ENCODE peak calls at places on chromosomes 11 and 22, in five cellular contexts. U is right cardiac atrium; T is iPS DF 6.9; Y is activated effector memory CD4-positive, alpha-beta T cell treated with anti-CD3 and anti-CD28 coated beads, Interleukin-2, amount 50 U/mL, for 16 hours; X is head of caudate nucleus. O is an unnamed sample.

GRCh38 chr22:49502126-49502826 is 325.4 kb downstream of the BRD1 start:
- DNase-seq in Y (peak), X (no peak), U (no peak), T (no peak), O (no peak)

GRCh38 chr22:26502688-26503561 is 9.3 kb downstream of the TFIP11 start:
- DNase-seq in T (peak), Y (peak), U (no peak), X (peak), O (no peak)

GRCh38 chr11:94794287-94795168 is 26.4 kb downstream of the AMOTL1 start:
- DNase-seq in Y (no peak), X (no peak), T (no peak), U (peak), O (peak)

GRCh38 chr22:17570851-17571631 is 7.7 kb downstream of the SLC25A18 start:
- DNase-seq in T (no peak), X (peak), U (peak), Y (no peak), O (peak)

GRCh38 chr11:60155928-60156327 is 27.0 kb downstream of the MS4A6A start:
- DNase-seq in X (no peak), U (no peak), Y (no peak), T (no peak), O (no peak)

GRCh38 chr22:36352775-36353507 is 34.8 kb downstream of the MYH9 start:
- DNase-seq in U (peak), T (no peak), X (no peak), Y (peak), O (peak)

GRCh38 chr22:49492756-49493251 is 334.9 kb downstream of the BRD1 start:
- DNase-seq in U (no peak), X (no peak), Y (no peak), T (no peak), O (no peak)

GRCh38 chr11:8917157-8917820 is 6.3 kb downstream of the AKIP1 start:
- DNase-seq in T (no peak), Y (no peak), U (no peak), X (no peak), O (no peak)

GRCh38 chr11:33723238-33723881 is 12.9 kb downstream of the CD59 start:
- DNase-seq in U (no peak), Y (no peak), T (no peak), X (no peak), O (no peak)

GRCh38 chr22:49052560-49052959 is 775.1 kb downstream of the BRD1 start:
- DNase-seq in U (no peak), X (no peak), Y (peak), T (no peak), O (no peak)

GRCh38 chr11:79092791-79093313 is 348.0 kb downstream of the TENM4 start:
- DNase-seq in T (no peak), Y (no peak), U (no peak), X (no peak), O (no peak)

GRCh38 chr11:36000616-36001190 is 56.8 kb downstream of the LDLRAD3 start:
- DNase-seq in U (no peak), T (no peak), Y (no peak), X (no peak), O (no peak)

GRCh38 chr22:45548991-45549736 is 46.5 kb downstream of the FBLN1 start:
- DNase-seq in X (no peak), U (peak), Y (no peak), T (no peak), O (peak)

GRCh38 chr11:65316311-65316978 is 1.8 kb downstream of the CDC42EP2 start:
- DNase-seq in X (no peak), U (peak), T (no peak), Y (no peak), O (peak)

GRCh38 chr11:132310390-132311375 is 940.3 kb downstream of the NTM start:
- DNase-seq in Y (no peak), U (no peak), X (no peak), T (no peak), O (no peak)

GRCh38 chr11:8790964-8791363 is 108.4 kb downstream of the RPL27A start:
- DNase-seq in U (no peak), X (no peak), T (no peak), Y (no peak), O (no peak)

GRCh38 chr22:38881464-38881871 is 9.5 kb upstream of the CBX6 start:
- DNase-seq in X (no peak), U (no peak), T (no peak), Y (peak), O (no peak)

GRCh38 chr22:46462726-46463371 is 74.6 kb downstream of the CELSR1 start:
- DNase-seq in U (no peak), T (no peak), X (no peak), Y (no peak), O (no peak)

GRCh38 chr11:61131186-61131585 is 28.9 kb downstream of the CD5 start:
- DNase-seq in U (no peak), X (no peak), T (no peak), Y (no peak), O (no peak)

GRCh38 chr11:68012843-68013610 is 2.9 kb downstream of the ALDH3B1 start:
- DNase-seq in T (no peak), X (peak), U (peak), Y (no peak), O (no peak)

GRCh38 chr22:28800308-28801041 is at the start of gene XBP1:
- DNase-seq in U (peak), X (peak), T (peak), Y (peak), O (peak)

GRCh38 chr11:3047637-3048036 is 9.6 kb downstream of the CARS1 start:
- DNase-seq in U (no peak), X (no peak), T (no peak), Y (no peak), O (no peak)

GRCh38 chr11:126191379-126192073 is 19.9 kb downstream of the RPUSD4 start:
- DNase-seq in T (no peak), Y (no peak), U (no peak), X (no peak), O (no peak)

GRCh38 chr22:25661067-25661466 is 80.9 kb upstream of the MYO18B start:
- DNase-seq in U (no peak), T (no peak), X (no peak), Y (no peak), O (no peak)

GRCh38 chr11:104073950-104074349 is 37.5 kb downstream of the DDI1 start:
- DNase-seq in X (no peak), U (peak), Y (no peak), T (no peak), O (no peak)

GRCh38 chr22:17699696-17700330 is 61.3 kb downstream of the BCL2L13 start:
- DNase-seq in Y (no peak), U (no peak), T (no peak), X (no peak), O (no peak)

GRCh38 chr22:49749227-49749626 is 78.4 kb downstream of the BRD1 start:
- DNase-seq in Y (peak), U (no peak), T (no peak), X (no peak), O (no peak)

GRCh38 chr22:48491451-48491941 is 1336.2 kb downstream of the BRD1 start:
- DNase-seq in U (no peak), X (no peak), T (no peak), Y (peak), O (peak)

GRCh38 chr11:11626128-11626527 is 4.3 kb upstream of the GALNT18 start:
- DNase-seq in Y (no peak), X (no peak), T (no peak), U (no peak), O (no peak)

GRCh38 chr11:36455658-36456111 is 54.4 kb downstream of the TRAF6 start:
- DNase-seq in X (no peak), T (no peak), Y (no peak), U (peak), O (peak)

O was measured in Right ventricle myocardium superior.